ENCODE peak calls at places on chromosome 11, in ten cellular contexts. Y is uterus; J is CD8-positive, alpha-beta T cell; T is ovary; R is cardiac muscle cell; O is prostate gland; C is stomach; M is tibial nerve; Z is IMR-90; E is HCT116. A is an unnamed sample.

GRCh38 chr11:96272542-96273306 is 70.3 kb downstream of the MAML2 start:
- DNase-seq in Y (no peak), J (no peak), T (no peak), R (peak; percentile 50), O (peak; percentile 49), C (peak; percentile 55), M (no peak), Z (peak; percentile 51), E (no peak), A (no peak)

GRCh38 chr11:65927904-65928397 is 8.7 kb downstream of the DRAP1 start:
- DNase-seq in Y (no peak), J (peak; percentile 83), T (no peak), R (no peak), O (no peak), C (peak; percentile 55), M (no peak), Z (no peak), E (no peak), A (peak; percentile 36)

GRCh38 chr11:35682230-35683195 is 19.9 kb downstream of the TRIM44 start:
- DNase-seq in Y (no peak), J (no peak), T (no peak), R (no peak), O (no peak), C (no peak), M (no peak), Z (no peak), E (no peak), A (no peak)

GRCh38 chr11:108871152-108871551 is 206.3 kb downstream of the DDX10 start:
- DNase-seq in Y (peak; percentile 17), J (no peak), T (peak; percentile 49), R (peak; percentile 85), O (no peak), C (no peak), M (peak; percentile 19), Z (peak; percentile 75), E (no peak), A (no peak)

GRCh38 chr11:11155962-11156815 is 196.9 kb downstream of the CSNK2A3 start:
- DNase-seq in Y (no peak), J (peak; percentile 41), T (no peak), R (peak; percentile 3), O (no peak), C (no peak), M (no peak), Z (no peak), E (peak; percentile 18), A (no peak)

GRCh38 chr11:6468712-6469495 is 4.8 kb downstream of the TRIM3 start:
- DNase-seq in Y (peak; percentile 91), J (no peak), T (peak; percentile 91), R (peak; percentile 97), O (peak; percentile 42), C (peak; percentile 80), M (peak; percentile 90), Z (peak; percentile 87), E (peak; percentile 60), A (peak; percentile 84)

GRCh38 chr11:21687645-21688044 is 505.2 kb upstream of the ANO5 start:
- DNase-seq in Y (no peak), J (no peak), T (no peak), R (no peak), O (no peak), C (no peak), M (no peak), Z (no peak), E (no peak), A (no peak)

GRCh38 chr11:66407651-66408050 is 13.2 kb upstream of the NPAS4 start:
- DNase-seq in Y (no peak), J (no peak), T (no peak), R (no peak), O (no peak), C (no peak), M (no peak), Z (no peak), E (no peak), A (no peak)

GRCh38 chr11:10633261-10633660 is 60.3 kb downstream of the IRAG1 start:
- DNase-seq in Y (no peak), J (no peak), T (no peak), R (no peak), O (peak; percentile 56), C (no peak), M (no peak), Z (no peak), E (no peak), A (no peak)

GRCh38 chr11:40186401-40187091 is 1272.9 kb downstream of the LRRC4C start:
- DNase-seq in Y (no peak), J (no peak), T (no peak), R (no peak), O (no peak), C (no peak), M (no peak), Z (no peak), E (no peak), A (no peak)

GRCh38 chr11:3939651-3940190 is 84.3 kb downstream of the STIM1 start:
- DNase-seq in Y (no peak), J (no peak), T (no peak), R (peak; percentile 72), O (no peak), C (no peak), M (no peak), Z (peak; percentile 74), E (no peak), A (no peak)

GRCh38 chr11:69353696-69354544 is 60.0 kb downstream of the MYEOV start:
- DNase-seq in Y (no peak), J (no peak), T (no peak), R (no peak), O (no peak), C (no peak), M (no peak), Z (no peak), E (no peak), A (peak; percentile 86)

GRCh38 chr11:108672113-108672512 is 7.2 kb downstream of the DDX10 start:
- DNase-seq in Y (no peak), J (no peak), T (peak; percentile 60), R (peak; percentile 86), O (no peak), C (no peak), M (no peak), Z (peak; percentile 61), E (no peak), A (no peak)

DNA sequence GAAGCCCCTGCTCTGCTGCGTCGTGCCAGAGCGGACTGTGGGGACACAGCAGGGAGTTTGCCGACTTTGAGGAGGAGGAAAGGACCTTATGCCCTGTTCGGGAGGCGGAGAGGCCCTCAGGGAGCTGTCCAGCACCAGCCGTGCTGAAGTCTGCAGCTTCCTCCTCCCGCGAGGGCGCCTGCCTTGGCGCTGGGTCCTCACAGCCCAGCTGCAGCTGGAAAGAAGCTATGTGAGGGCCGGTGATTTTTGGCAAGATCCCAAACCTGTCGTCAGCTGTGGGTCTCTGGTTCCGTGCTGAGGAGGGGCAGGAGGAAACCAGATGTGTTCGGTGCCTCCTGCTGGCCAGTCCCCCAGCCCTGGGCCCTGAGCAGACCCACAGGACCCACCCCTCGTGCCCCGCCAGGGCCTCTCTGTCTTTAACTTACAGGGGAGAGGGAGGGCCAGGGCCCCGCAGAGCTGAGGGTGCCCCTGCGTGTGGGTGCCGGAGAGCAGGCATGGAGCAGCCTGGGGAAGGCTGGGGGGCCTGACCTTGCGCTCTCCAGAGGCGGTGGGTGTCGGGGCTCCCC is 12.0 kb downstream of the BRSK2 start:
- DNase-seq in Y (peak; percentile 43), J (peak; percentile 47), T (peak; percentile 88), R (peak; percentile 73), O (peak; percentile 31), C (peak; percentile 66), M (peak; percentile 41), Z (peak; percentile 48), E (no peak), A (peak; percentile 68)
- TF ChIP-seq CTCF in Y (peak; percentile 5), J (no peak), T (no peak), R (no peak), O (no peak), C (no peak), M (no peak), Z (no peak), E (no peak), A (no peak)

DNA sequence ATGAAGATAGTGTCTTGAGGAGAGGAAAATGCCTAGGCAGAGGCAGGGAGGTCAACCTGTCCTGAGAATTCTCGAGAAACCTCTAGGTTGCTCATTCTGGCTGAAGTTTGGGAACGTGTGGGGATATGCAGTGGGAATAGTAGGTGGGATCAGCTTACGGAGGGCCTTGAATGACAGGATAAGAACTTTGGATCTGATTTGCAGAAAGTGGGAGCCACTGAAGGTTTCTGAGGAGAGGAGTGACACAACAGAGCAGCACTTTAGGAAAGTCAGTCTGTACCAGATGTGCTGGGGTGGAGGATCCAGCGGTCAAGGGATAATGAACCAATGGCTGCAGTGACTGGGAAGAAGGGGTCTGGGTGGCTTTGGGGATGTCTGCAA is 2.4 kb downstream of the CD82 start:
- DNase-seq in Y (no peak), J (no peak), T (no peak), R (no peak), O (no peak), C (no peak), M (no peak), Z (no peak), E (no peak), A (no peak)
- H3K4me1 ChIP-seq in Y (peaks cover 4% of the 10 kb centered on the region), J (peaks cover 49% of the 10 kb centered on the region), T (peaks cover 29% of the 10 kb centered on the region), R (peaks cover 7% of the 10 kb centered on the region), O (peaks cover 8% of the 10 kb centered on the region), C (peaks cover 92% of the 10 kb centered on the region), M (no peaks in the 10 kb centered on the region), Z (peaks cover 51% of the 10 kb centered on the region), E (peaks cover 14% of the 10 kb centered on the region), A (peaks cover 21% of the 10 kb centered on the region)

GRCh38 chr11:34633990-34634725 is 13.3 kb downstream of the EHF start:
- DNase-seq in Y (no peak), J (no peak), T (no peak), R (peak; percentile 58), O (no peak), C (no peak), M (peak; percentile 38), Z (peak; percentile 51), E (no peak), A (no peak)
- TF ChIP-seq CTCF in Y (no peak), J (no peak), T (no peak), R (no peak), O (no peak), C (no peak), M (no peak), Z (no peak), E (peak; percentile 14), A (no peak)

GRCh38 chr11:48095779-48096470 is 115.6 kb downstream of the PTPRJ start:
- DNase-seq in Y (no peak), J (no peak), T (peak; percentile 68), R (peak; percentile 28), O (no peak), C (no peak), M (no peak), Z (no peak), E (no peak), A (peak; percentile 70)
- H3K4me1 ChIP-seq in Y (no peaks in the 10 kb centered on the region), J (no peaks in the 10 kb centered on the region), T (peaks cover 10% of the 10 kb centered on the region), R (peaks cover 26% of the 10 kb centered on the region), O (peaks cover 4% of the 10 kb centered on the region), C (peaks cover 77% of the 10 kb centered on the region), M (peaks cover 3% of the 10 kb centered on the region), Z (peaks cover 4% of the 10 kb centered on the region), E (peaks cover 22% of the 10 kb centered on the region), A (peaks cover 69% of the 10 kb centered on the region)